ENCODE peak calls at places on chromosomes 7 and 10, in seven cellular contexts. One of them, this sample, is unnamed.

GRCh38 chr7:107408349-107408748 is 61.5 kb upstream of the GPR22 start:
- DNase-seq in AG09309: no peak
- DNase-seq in CD8-positive, alpha-beta T cell: no peak
- DNase-seq in upper lobe of right lung: no peak
- DNase-seq in cardiac fibroblast: peak; percentile 30
- DNase-seq in AG04450: no peak
- DNase-seq in lower lobe of right lung: no peak
- DNase-seq in this sample: no peak

GRCh38 chr7:45211958-45212357 is 54.4 kb downstream of the RAMP3 start:
- DNase-seq in upper lobe of right lung: no peak
- DNase-seq in CD8-positive, alpha-beta T cell: no peak
- DNase-seq in AG04450: no peak
- DNase-seq in cardiac fibroblast: no peak
- DNase-seq in lower lobe of right lung: no peak
- DNase-seq in AG09309: no peak
- DNase-seq in this sample: no peak

GRCh38 chr7:133315332-133316040 is 62.6 kb downstream of the EXOC4 start:
- DNase-seq in AG04450: peak; percentile 16
- DNase-seq in upper lobe of right lung: no peak
- DNase-seq in cardiac fibroblast: peak; percentile 45
- DNase-seq in lower lobe of right lung: no peak
- DNase-seq in CD8-positive, alpha-beta T cell: no peak
- DNase-seq in AG09309: peak; percentile 3
- DNase-seq in this sample: peak; percentile 59

GRCh38 chr10:49280001-49280408 is 19.0 kb upstream of the C10orf71 start:
- DNase-seq in AG04450: no peak
- DNase-seq in CD8-positive, alpha-beta T cell: no peak
- DNase-seq in upper lobe of right lung: no peak
- DNase-seq in lower lobe of right lung: no peak
- DNase-seq in cardiac fibroblast: peak; percentile 39
- DNase-seq in AG09309: peak; percentile 21
- DNase-seq in this sample: peak; percentile 1

GRCh38 chr7:44060091-44060947 is 5.0 kb downstream of the PGAM2 start:
- DNase-seq in lower lobe of right lung: peak; percentile 33
- DNase-seq in CD8-positive, alpha-beta T cell: no peak
- DNase-seq in AG09309: no peak
- DNase-seq in cardiac fibroblast: no peak
- DNase-seq in upper lobe of right lung: peak; percentile 55
- DNase-seq in AG04450: no peak
- DNase-seq in this sample: no peak

GRCh38 chr7:142883571-142884284 is 1.8 kb downstream of the TRPV6 start:
- DNase-seq in upper lobe of right lung: peak; percentile 36
- DNase-seq in AG09309: no peak
- DNase-seq in cardiac fibroblast: no peak
- DNase-seq in CD8-positive, alpha-beta T cell: no peak
- DNase-seq in lower lobe of right lung: no peak
- DNase-seq in AG04450: no peak
- DNase-seq in this sample: no peak

GRCh38 chr7:30112103-30112713 is 22.6 kb upstream of the MTURN start:
- DNase-seq in upper lobe of right lung: no peak
- DNase-seq in AG04450: no peak
- DNase-seq in AG09309: no peak
- DNase-seq in CD8-positive, alpha-beta T cell: no peak
- DNase-seq in lower lobe of right lung: no peak
- DNase-seq in cardiac fibroblast: no peak
- DNase-seq in this sample: no peak

GRCh38 chr10:24897326-24897926 is 55.0 kb downstream of the PRTFDC1 start:
- DNase-seq in cardiac fibroblast: peak; percentile 74
- DNase-seq in lower lobe of right lung: no peak
- DNase-seq in CD8-positive, alpha-beta T cell: no peak
- DNase-seq in AG09309: no peak
- DNase-seq in upper lobe of right lung: no peak
- DNase-seq in AG04450: no peak
- DNase-seq in this sample: peak; percentile 48

GRCh38 chr7:1296727-1297475 is 64.2 kb downstream of the UNCX start:
- DNase-seq in CD8-positive, alpha-beta T cell: no peak
- DNase-seq in cardiac fibroblast: no peak
- DNase-seq in upper lobe of right lung: no peak
- DNase-seq in AG09309: no peak
- DNase-seq in AG04450: no peak
- DNase-seq in lower lobe of right lung: peak; percentile 36
- DNase-seq in this sample: no peak

GRCh38 chr10:30392564-30392990 is 41.4 kb upstream of the MAP3K8 start:
- DNase-seq in upper lobe of right lung: peak; percentile 85
- DNase-seq in cardiac fibroblast: peak; percentile 69
- DNase-seq in CD8-positive, alpha-beta T cell: peak; percentile 77
- DNase-seq in lower lobe of right lung: peak; percentile 84
- DNase-seq in AG09309: no peak
- DNase-seq in AG04450: peak; percentile 15
- DNase-seq in this sample: peak; percentile 43

GRCh38 chr10:131553581-131553980 is 242.1 kb upstream of the TCERG1L start:
- DNase-seq in cardiac fibroblast: no peak
- DNase-seq in AG09309: no peak
- DNase-seq in lower lobe of right lung: no peak
- DNase-seq in AG04450: no peak
- DNase-seq in CD8-positive, alpha-beta T cell: no peak
- DNase-seq in upper lobe of right lung: no peak
- DNase-seq in this sample: no peak

GRCh38 chr10:46291817-46292572 is 5.2 kb downstream of the ANTXRL start:
- DNase-seq in AG09309: no peak
- DNase-seq in cardiac fibroblast: peak; percentile 5
- DNase-seq in AG04450: no peak
- DNase-seq in upper lobe of right lung: peak; percentile 41
- DNase-seq in lower lobe of right lung: no peak
- DNase-seq in CD8-positive, alpha-beta T cell: no peak
- DNase-seq in this sample: no peak

GRCh38 chr7:11589251-11589650 is 242.7 kb downstream of the THSD7A start:
- DNase-seq in cardiac fibroblast: no peak
- DNase-seq in AG04450: no peak
- DNase-seq in CD8-positive, alpha-beta T cell: no peak
- DNase-seq in upper lobe of right lung: no peak
- DNase-seq in AG09309: no peak
- DNase-seq in lower lobe of right lung: no peak
- DNase-seq in this sample: no peak

GRCh38 chr7:24024689-24025088 is 259.3 kb upstream of the NPY start:
- DNase-seq in AG04450: no peak
- DNase-seq in AG09309: no peak
- DNase-seq in CD8-positive, alpha-beta T cell: no peak
- DNase-seq in upper lobe of right lung: no peak
- DNase-seq in lower lobe of right lung: no peak
- DNase-seq in cardiac fibroblast: no peak
- DNase-seq in this sample: no peak

GRCh38 chr7:6451224-6451705 is 3.5 kb upstream of the DAGLB start:
- DNase-seq in cardiac fibroblast: no peak
- DNase-seq in AG09309: no peak
- DNase-seq in upper lobe of right lung: no peak
- DNase-seq in AG04450: no peak
- DNase-seq in lower lobe of right lung: no peak
- DNase-seq in CD8-positive, alpha-beta T cell: no peak
- DNase-seq in this sample: no peak

GRCh38 chr7:25180946-25181345 is 47.3 kb downstream of the NPVF start:
- DNase-seq in upper lobe of right lung: no peak
- DNase-seq in lower lobe of right lung: no peak
- DNase-seq in CD8-positive, alpha-beta T cell: no peak
- DNase-seq in cardiac fibroblast: no peak
- DNase-seq in AG09309: no peak
- DNase-seq in AG04450: no peak
- DNase-seq in this sample: no peak

GRCh38 chr7:82542665-82543064 is 99.1 kb upstream of the CACNA2D1 start:
- DNase-seq in AG09309: peak; percentile 93
- DNase-seq in AG04450: peak; percentile 53
- DNase-seq in CD8-positive, alpha-beta T cell: no peak
- DNase-seq in lower lobe of right lung: no peak
- DNase-seq in cardiac fibroblast: peak; percentile 80
- DNase-seq in upper lobe of right lung: no peak
- DNase-seq in this sample: peak; percentile 84

GRCh38 chr10:56346845-56347415 is 14.1 kb downstream of the ZWINT start:
- DNase-seq in AG04450: no peak
- DNase-seq in AG09309: no peak
- DNase-seq in upper lobe of right lung: no peak
- DNase-seq in CD8-positive, alpha-beta T cell: no peak
- DNase-seq in lower lobe of right lung: no peak
- DNase-seq in cardiac fibroblast: no peak
- DNase-seq in this sample: peak; percentile 4

GRCh38 chr7:10205690-10206089 is 768.0 kb upstream of the PHF14 start:
- DNase-seq in upper lobe of right lung: no peak
- DNase-seq in CD8-positive, alpha-beta T cell: no peak
- DNase-seq in AG09309: no peak
- DNase-seq in lower lobe of right lung: no peak
- DNase-seq in cardiac fibroblast: no peak
- DNase-seq in AG04450: no peak
- DNase-seq in this sample: no peak

GRCh38 chr10:18100664-18101063 is 39.6 kb upstream of the CACNB2 start:
- DNase-seq in AG09309: no peak
- DNase-seq in CD8-positive, alpha-beta T cell: no peak
- DNase-seq in AG04450: no peak
- DNase-seq in lower lobe of right lung: no peak
- DNase-seq in upper lobe of right lung: no peak
- DNase-seq in cardiac fibroblast: no peak
- DNase-seq in this sample: no peak

GRCh38 chr10:70690584-70690983 is 18.3 kb downstream of the ADAMTS14 start:
- DNase-seq in cardiac fibroblast: no peak
- DNase-seq in AG09309: no peak
- DNase-seq in lower lobe of right lung: no peak
- DNase-seq in AG04450: no peak
- DNase-seq in CD8-positive, alpha-beta T cell: no peak
- DNase-seq in upper lobe of right lung: no peak
- DNase-seq in this sample: no peak
- H3K4me3 ChIP-seq in cardiac fibroblast: no peak overlapping the region
- H3K4me3 ChIP-seq in AG09309: no peak overlapping the region
- H3K4me3 ChIP-seq in lower lobe of right lung: no peak overlapping the region
- H3K4me3 ChIP-seq in AG04450: no peak overlapping the region
- H3K4me3 ChIP-seq in CD8-positive, alpha-beta T cell: no peak overlapping the region
- H3K4me3 ChIP-seq in upper lobe of right lung: no peak overlapping the region
- H3K4me3 ChIP-seq in this sample: no peak overlapping the region

GRCh38 chr10:78437407-78437768 is 403.7 kb downstream of the RPS24 start:
- DNase-seq in upper lobe of right lung: no peak
- DNase-seq in cardiac fibroblast: no peak
- DNase-seq in AG09309: no peak
- DNase-seq in AG04450: no peak
- DNase-seq in lower lobe of right lung: no peak
- DNase-seq in CD8-positive, alpha-beta T cell: no peak
- DNase-seq in this sample: no peak

GRCh38 chr10:78436223-78436575 is 402.5 kb downstream of the RPS24 start:
- DNase-seq in CD8-positive, alpha-beta T cell: no peak
- DNase-seq in upper lobe of right lung: no peak
- DNase-seq in AG09309: no peak
- DNase-seq in cardiac fibroblast: no peak
- DNase-seq in AG04450: no peak
- DNase-seq in lower lobe of right lung: no peak
- DNase-seq in this sample: no peak

GRCh38 chr10:78436706-78437406 is 403.2 kb downstream of the RPS24 start:
- DNase-seq in CD8-positive, alpha-beta T cell: no peak
- DNase-seq in lower lobe of right lung: no peak
- DNase-seq in upper lobe of right lung: no peak
- DNase-seq in AG09309: no peak
- DNase-seq in AG04450: no peak
- DNase-seq in cardiac fibroblast: no peak
- DNase-seq in this sample: no peak

GRCh38 chr10:78438907-78439809 is 405.5 kb downstream of the RPS24 start:
- DNase-seq in lower lobe of right lung: no peak
- DNase-seq in AG09309: no peak
- DNase-seq in AG04450: no peak
- DNase-seq in cardiac fibroblast: no peak
- DNase-seq in CD8-positive, alpha-beta T cell: no peak
- DNase-seq in upper lobe of right lung: no peak
- DNase-seq in this sample: no peak

GRCh38 chr10:78438094-78438906 is 404.6 kb downstream of the RPS24 start:
- DNase-seq in CD8-positive, alpha-beta T cell: no peak
- DNase-seq in lower lobe of right lung: no peak
- DNase-seq in upper lobe of right lung: no peak
- DNase-seq in cardiac fibroblast: no peak
- DNase-seq in AG09309: no peak
- DNase-seq in AG04450: no peak
- DNase-seq in this sample: no peak
- TF ChIP-seq CTCF in CD8-positive, alpha-beta T cell: no peak
- TF ChIP-seq CTCF in lower lobe of right lung: no peak
- TF ChIP-seq CTCF in upper lobe of right lung: no peak
- TF ChIP-seq CTCF in cardiac fibroblast: no peak
- TF ChIP-seq CTCF in AG09309: no peak
- TF ChIP-seq CTCF in AG04450: no peak
- TF ChIP-seq CTCF in this sample: peak; percentile 6

DNA sequence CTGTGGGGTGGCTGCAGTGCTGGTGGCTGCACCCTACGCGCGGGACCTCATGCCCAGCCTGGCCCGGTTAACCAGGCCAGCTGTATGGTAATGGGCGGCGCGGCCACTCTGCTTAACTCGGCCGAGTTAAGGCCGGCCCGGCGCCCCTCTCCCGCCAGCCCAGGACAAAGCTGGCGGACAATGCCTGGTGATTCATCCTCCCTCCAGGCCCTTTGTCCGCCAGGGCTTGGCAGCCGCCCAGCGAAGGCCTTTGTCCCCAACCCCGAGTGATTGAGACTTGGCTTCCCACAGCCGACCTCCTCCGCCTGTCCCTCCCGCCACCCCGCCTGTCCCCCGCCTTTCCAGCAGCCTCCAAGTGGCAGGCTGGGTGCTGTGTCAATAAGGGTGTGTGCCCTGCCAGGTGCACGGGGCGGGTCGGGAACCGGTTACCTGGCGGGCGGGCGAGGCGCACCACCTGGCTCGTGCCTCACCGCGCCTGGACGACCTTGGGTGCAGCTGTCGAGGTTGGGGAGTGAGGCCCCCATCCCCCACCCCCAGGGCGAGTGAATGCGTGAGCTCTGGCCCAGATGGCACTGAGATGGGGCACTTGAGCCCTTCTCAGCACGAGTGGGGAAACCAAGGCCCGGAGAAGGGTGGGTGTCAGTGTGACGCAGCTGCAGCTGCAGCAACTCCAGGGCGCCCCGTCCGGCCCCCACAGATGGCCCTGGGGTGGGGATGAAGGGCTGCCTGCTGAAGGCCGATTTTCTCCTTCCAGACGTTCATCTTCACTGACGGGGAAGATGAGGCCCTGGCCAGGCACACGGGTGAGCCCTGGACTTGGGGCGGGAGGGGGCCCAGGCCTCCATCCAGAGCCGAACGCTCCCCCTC is 4.6 kb downstream of the LFNG start:
- DNase-seq in upper lobe of right lung: peak; percentile 94
- DNase-seq in AG04450: no peak
- DNase-seq in AG09309: no peak
- DNase-seq in CD8-positive, alpha-beta T cell: no peak
- DNase-seq in cardiac fibroblast: peak; percentile 57
- DNase-seq in lower lobe of right lung: peak; percentile 90
- DNase-seq in this sample: peak; percentile 69
- H3K4me3 ChIP-seq in upper lobe of right lung: peak overlapping the region; percentile 65
- H3K4me3 ChIP-seq in AG04450: no peak overlapping the region
- H3K4me3 ChIP-seq in AG09309: no peak overlapping the region
- H3K4me3 ChIP-seq in CD8-positive, alpha-beta T cell: peak overlapping the region; percentile 100
- H3K4me3 ChIP-seq in cardiac fibroblast: peak overlapping the region; percentile 4
- H3K4me3 ChIP-seq in lower lobe of right lung: peak overlapping the region; percentile 77
- H3K4me3 ChIP-seq in this sample: no peak overlapping the region

DNA sequence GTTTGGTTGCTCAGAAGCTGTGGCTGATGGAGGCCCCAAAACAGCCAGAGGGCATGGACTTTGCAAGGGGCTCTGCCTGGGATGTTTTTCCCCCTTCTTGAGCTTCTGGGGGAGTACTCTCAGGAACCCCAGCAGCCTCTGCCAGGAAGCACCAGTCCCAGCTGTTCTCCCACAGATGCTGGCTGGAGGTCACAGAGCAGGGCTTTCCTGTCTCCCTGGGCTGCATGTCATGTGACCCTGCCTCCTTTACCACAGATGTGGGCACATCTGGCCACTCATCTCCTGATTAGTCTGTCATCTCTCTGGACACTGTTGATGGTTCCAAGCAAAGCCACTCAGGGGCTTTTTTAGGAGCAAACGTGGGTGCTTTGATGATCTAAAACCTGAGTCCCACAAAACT is 136.7 kb downstream of the NEURL1 start:
- DNase-seq in lower lobe of right lung: no peak
- DNase-seq in AG04450: no peak
- DNase-seq in upper lobe of right lung: no peak
- DNase-seq in AG09309: no peak
- DNase-seq in cardiac fibroblast: no peak
- DNase-seq in CD8-positive, alpha-beta T cell: no peak
- DNase-seq in this sample: no peak
- TF ChIP-seq CTCF in lower lobe of right lung: no peak
- TF ChIP-seq CTCF in AG04450: no peak
- TF ChIP-seq CTCF in upper lobe of right lung: no peak
- TF ChIP-seq CTCF in AG09309: no peak
- TF ChIP-seq CTCF in cardiac fibroblast: no peak
- TF ChIP-seq CTCF in CD8-positive, alpha-beta T cell: no peak
- TF ChIP-seq CTCF in this sample: no peak

This sample was measured in astrocyte of the spinal cord.